ENCODE peak calls at places on chromosomes 16 and 17, in ten cellular contexts. D is NCI-H460; X is mesothelial cell of epicardium; Y is endodermal cell; O is HuH-7.5; F is stimulated activated CD4-positive, alpha-beta T cell treated with anti-CD3 and anti-CD28 coated beads, Interleukin-4, amount 100 ng/mL, for 1 hour; N is AG04449; P is astrocyte of the hippocampus; L is CD4-positive, alpha-beta T cell; C is HS-5. G is an unnamed sample.

GRCh38 chr16:56990407-56991286 is 1.3 kb downstream of the NLRC5 start:
- DNase-seq in D (no peak), X (no peak), Y (no peak), O (no peak), F (no peak), N (no peak), P (no peak), L (no peak), C (no peak), G (no peak)

GRCh38 chr16:14071576-14072271 is 605 bp downstream of the MRTFB start:
- DNase-seq in D (no peak), X (no peak), Y (peak), O (no peak), F (no peak), N (no peak), P (no peak), L (peak), C (no peak), G (no peak)

GRCh38 chr17:14135906-14136590 is 66.7 kb downstream of the COX10 start:
- DNase-seq in D (no peak), X (no peak), Y (no peak), O (no peak), F (no peak), N (no peak), P (no peak), L (no peak), C (no peak), G (no peak)

GRCh38 chr17:28033972-28034714 is 8.3 kb upstream of the NLK start:
- DNase-seq in D (peak), X (no peak), Y (peak), O (no peak), F (no peak), N (peak), P (peak), L (no peak), C (peak), G (no peak)

GRCh38 chr16:81732699-81733098 is 46.4 kb upstream of the PLCG2 start:
- DNase-seq in D (no peak), X (no peak), Y (no peak), O (no peak), F (no peak), N (no peak), P (no peak), L (no peak), C (no peak), G (no peak)

GRCh38 chr17:35731239-35731931 is at the start of gene RASL10B:
- DNase-seq in D (peak), X (peak), Y (peak), O (peak), F (peak), N (no peak), P (peak), L (peak), C (no peak), G (peak)

GRCh38 chr17:57372156-57372555 is 115.8 kb downstream of the MSI2 start:
- DNase-seq in D (peak), X (no peak), Y (no peak), O (no peak), F (no peak), N (no peak), P (peak), L (no peak), C (peak), G (no peak)

GRCh38 chr16:85220125-85220839 is 108.0 kb upstream of the CIBAR2 start:
- DNase-seq in D (no peak), X (peak), Y (no peak), O (no peak), F (no peak), N (no peak), P (peak), L (no peak), C (no peak), G (no peak)

GRCh38 chr17:83053779-83054451 is 25.5 kb upstream of the METRNL start:
- DNase-seq in D (no peak), X (peak), Y (peak), O (no peak), F (no peak), N (no peak), P (no peak), L (no peak), C (no peak), G (no peak)

GRCh38 chr16:56542039-56542438 is 22.2 kb upstream of the BBS2 start:
- DNase-seq in D (no peak), X (no peak), Y (no peak), O (no peak), F (no peak), N (no peak), P (no peak), L (no peak), C (no peak), G (no peak)

GRCh38 chr16:19980866-19981265 is 92.8 kb downstream of the GPR139 start:
- DNase-seq in D (peak), X (no peak), Y (peak), O (no peak), F (no peak), N (no peak), P (peak), L (no peak), C (no peak), G (peak)

GRCh38 chr16:72637306-72637705 is 410.6 kb downstream of the ZFHX3 start:
- DNase-seq in D (no peak), X (no peak), Y (no peak), O (no peak), F (no peak), N (peak), P (peak), L (no peak), C (peak), G (no peak)

GRCh38 chr16:47732122-47732805 is 271.1 kb downstream of the PHKB start:
- DNase-seq in D (no peak), X (no peak), Y (no peak), O (no peak), F (no peak), N (peak), P (peak), L (no peak), C (peak), G (no peak)

GRCh38 chr17:38728290-38728831 is 1.8 kb upstream of the CISD3 start:
- DNase-seq in D (no peak), X (no peak), Y (no peak), O (no peak), F (peak), N (no peak), P (no peak), L (peak), C (no peak), G (no peak)

GRCh38 chr16:67801889-67802288 is 4.5 kb downstream of the RANBP10 start:
- DNase-seq in D (no peak), X (no peak), Y (no peak), O (no peak), F (peak), N (no peak), P (no peak), L (peak), C (no peak), G (no peak)

GRCh38 chr17:12712941-12713340 is 47.3 kb downstream of the MYOCD start:
- DNase-seq in D (no peak), X (no peak), Y (no peak), O (no peak), F (no peak), N (no peak), P (no peak), L (no peak), C (no peak), G (no peak)

GRCh38 chr17:43465049-43465448 is 18.7 kb upstream of the DHX8 start:
- DNase-seq in D (no peak), X (no peak), Y (peak), O (no peak), F (no peak), N (no peak), P (no peak), L (no peak), C (no peak), G (no peak)

GRCh38 chr17:49677933-49678847 is at the start of gene SPOP:
- DNase-seq in D (peak), X (peak), Y (peak), O (peak), F (peak), N (peak), P (peak), L (peak), C (peak), G (peak)

GRCh38 chr16:4593069-4593468 is 21.6 kb downstream of the UBALD1 start:
- DNase-seq in D (no peak), X (no peak), Y (peak), O (no peak), F (no peak), N (no peak), P (no peak), L (no peak), C (no peak), G (no peak)

GRCh38 chr16:88926374-88926990 is 50.5 kb downstream of the CBFA2T3 start:
- DNase-seq in D (no peak), X (no peak), Y (peak), O (no peak), F (no peak), N (no peak), P (no peak), L (no peak), C (no peak), G (no peak)

GRCh38 chr16:56625140-56625942 is at the start of gene MT1E:
- DNase-seq in D (no peak), X (no peak), Y (peak), O (peak), F (peak), N (no peak), P (peak), L (peak), C (no peak), G (no peak)

GRCh38 chr16:72309001-72309400 is 137.0 kb upstream of the PMFBP1 start:
- DNase-seq in D (no peak), X (no peak), Y (no peak), O (no peak), F (no peak), N (no peak), P (no peak), L (no peak), C (no peak), G (no peak)

GRCh38 chr17:71360301-71360700 is 760.5 kb upstream of the SOX9 start:
- DNase-seq in D (no peak), X (no peak), Y (no peak), O (no peak), F (no peak), N (no peak), P (peak), L (no peak), C (no peak), G (no peak)

GRCh38 chr17:6495450-6496115 is 51.3 kb downstream of the PIMREG start:
- DNase-seq in D (no peak), X (no peak), Y (peak), O (no peak), F (no peak), N (no peak), P (no peak), L (no peak), C (no peak), G (no peak)